ENCODE peak calls at places on chromosomes 3 and 15, in ten cellular contexts. T is IMR-90, R is A549, K is right lobe of liver, B is tibial nerve, N is psoas muscle, F is WERI-Rb-1, H is HCT116, M is spleen, Z is cardiac muscle cell. Q is an unnamed sample.
A peak's percentile ranks its signal among the peaks of the same experiment; 100 is the strongest.

GRCh38 chr15:98017150-98017964 is 56.9 kb downstream of the ARRDC4 start:
- DNase-seq in T (no peak), R (no peak), K (no peak), B (no peak), N (no peak), F (no peak), H (no peak), M (no peak), Z (no peak), Q (no peak)

GRCh38 chr3:157172746-157173145 is 12.8 kb upstream of the CCNL1 start:
- DNase-seq in T (no peak), R (no peak), K (no peak), B (no peak), N (no peak), F (no peak), H (no peak), M (no peak), Z (no peak), Q (no peak)

GRCh38 chr15:43492266-43492665 is 690 bp downstream of the TP53BP1 start:
- DNase-seq in T (no peak), R (no peak), K (no peak), B (no peak), N (no peak), F (no peak), H (no peak), M (no peak), Z (no peak), Q (peak; percentile 69)

GRCh38 chr3:153595186-153595815 is 433.3 kb downstream of the RAP2B start:
- DNase-seq in T (peak; percentile 50), R (peak; percentile 6), K (no peak), B (no peak), N (no peak), F (no peak), H (peak; percentile 24), M (no peak), Z (peak; percentile 30), Q (peak; percentile 44)

GRCh38 chr15:90126457-90127435 is 24.5 kb upstream of the IDH2 start:
- DNase-seq in T (no peak), R (no peak), K (peak; percentile 73), B (no peak), N (peak; percentile 50), F (peak; percentile 86), H (no peak), M (peak; percentile 37), Z (peak; percentile 56), Q (peak; percentile 92)

GRCh38 chr3:71614869-71615268 is 31.3 kb upstream of the FOXP1 start:
- DNase-seq in T (no peak), R (no peak), K (no peak), B (no peak), N (no peak), F (no peak), H (no peak), M (no peak), Z (no peak), Q (no peak)

GRCh38 chr15:63264685-63265302 is 12.6 kb upstream of the APH1B start:
- DNase-seq in T (peak; percentile 83), R (no peak), K (no peak), B (no peak), N (no peak), F (no peak), H (no peak), M (no peak), Z (no peak), Q (no peak)

GRCh38 chr3:38725726-38726410 is 76.4 kb upstream of the SCN5A start:
- DNase-seq in T (peak; percentile 76), R (no peak), K (no peak), B (no peak), N (no peak), F (no peak), H (no peak), M (no peak), Z (peak; percentile 68), Q (no peak)

GRCh38 chr15:51281368-51281967 is 56.9 kb downstream of the CYP19A1 start:
- DNase-seq in T (peak; percentile 53), R (peak; percentile 60), K (peak; percentile 51), B (peak; percentile 67), N (peak; percentile 54), F (peak; percentile 80), H (peak; percentile 22), M (no peak), Z (peak; percentile 76), Q (peak; percentile 92)

DNA sequence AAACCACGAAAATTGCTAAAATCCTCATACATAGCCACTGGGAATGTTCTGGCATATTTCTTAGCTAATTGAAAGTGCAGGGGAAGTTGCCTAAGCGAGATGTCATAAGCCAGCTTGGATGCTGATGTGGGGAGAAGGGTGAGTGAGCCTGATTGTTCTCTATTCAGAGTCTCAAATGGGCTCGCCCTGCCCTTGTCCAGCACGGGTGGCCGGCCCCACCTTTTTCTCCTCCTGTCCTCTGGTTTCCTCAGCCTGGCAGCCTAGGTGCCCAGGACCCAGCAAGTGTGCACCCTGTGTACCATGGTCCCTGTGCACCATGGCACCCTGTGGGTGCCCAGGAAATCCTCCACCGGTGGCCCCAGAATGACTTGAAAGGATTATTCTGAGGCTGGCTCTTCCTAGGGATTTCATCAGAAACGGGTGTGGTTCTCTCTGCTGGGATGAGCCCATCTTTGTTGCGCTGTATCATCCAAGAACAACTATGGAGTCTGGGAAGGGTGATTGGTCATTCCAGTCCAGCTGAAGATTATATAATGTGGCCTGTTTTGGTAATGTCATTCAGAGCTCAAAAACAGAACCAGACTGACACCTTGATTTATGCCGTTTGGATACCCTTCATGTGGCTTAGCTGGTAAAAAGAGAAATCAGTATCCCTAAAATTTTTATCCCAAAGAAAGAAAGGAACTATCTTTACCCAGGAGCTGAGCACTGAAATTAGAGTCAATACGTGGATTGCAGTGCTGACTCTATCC is 150.8 kb upstream of the BHLHE40 start:
- DNase-seq in T (peak; percentile 31), R (no peak), K (peak; percentile 31), B (peak; percentile 67), N (peak; percentile 43), F (no peak), H (no peak), M (no peak), Z (no peak), Q (no peak)
- H3K4me3 ChIP-seq in T (no peak overlapping the region), R (no peak overlapping the region), K (no peak overlapping the region), B (no peak overlapping the region), N (no peak overlapping the region), F (no peak overlapping the region), H (no peak overlapping the region), M (no peak overlapping the region), Z (no peak overlapping the region), Q (no peak overlapping the region)

GRCh38 chr15:66682865-66683264 is 19.2 kb upstream of the SMAD6 start:
- DNase-seq in T (peak; percentile 43), R (no peak), K (no peak), B (no peak), N (no peak), F (no peak), H (no peak), M (no peak), Z (no peak), Q (no peak)

GRCh38 chr15:66681395-66681794 is 20.6 kb upstream of the SMAD6 start:
- DNase-seq in T (no peak), R (no peak), K (no peak), B (no peak), N (no peak), F (no peak), H (no peak), M (no peak), Z (no peak), Q (no peak)

GRCh38 chr15:66682246-66682645 is 19.8 kb upstream of the SMAD6 start:
- DNase-seq in T (no peak), R (no peak), K (no peak), B (no peak), N (no peak), F (no peak), H (no peak), M (no peak), Z (no peak), Q (no peak)

GRCh38 chr15:66684136-66684681 is 17.8 kb upstream of the SMAD6 start:
- DNase-seq in T (no peak), R (no peak), K (no peak), B (no peak), N (no peak), F (no peak), H (no peak), M (no peak), Z (no peak), Q (no peak)

GRCh38 chr15:66685638-66686150 is 16.3 kb upstream of the SMAD6 start:
- DNase-seq in T (no peak), R (no peak), K (no peak), B (no peak), N (no peak), F (no peak), H (no peak), M (no peak), Z (no peak), Q (peak; percentile 32)
- TF ChIP-seq CTCF in T (peak; percentile 37), R (peak; percentile 58), K (peak; percentile 25), B (no peak), N (no peak), F (no peak), H (peak; percentile 67), M (no peak), Z (peak; percentile 38), Q (peak; percentile 64)

GRCh38 chr3:143565943-143566342 is 282.3 kb downstream of the SLC9A9 start:
- DNase-seq in T (no peak), R (no peak), K (no peak), B (no peak), N (no peak), F (no peak), H (no peak), M (no peak), Z (peak; percentile 67), Q (no peak)
- H3K27ac ChIP-seq in T (no peak overlapping the region), R (no peak overlapping the region), K (no peak overlapping the region), B (no peak overlapping the region), N (no peak overlapping the region), F (no peak overlapping the region), H (no peak overlapping the region), M (no peak overlapping the region), Z (peak overlapping the region; percentile 66), Q (no peak overlapping the region)

DNA sequence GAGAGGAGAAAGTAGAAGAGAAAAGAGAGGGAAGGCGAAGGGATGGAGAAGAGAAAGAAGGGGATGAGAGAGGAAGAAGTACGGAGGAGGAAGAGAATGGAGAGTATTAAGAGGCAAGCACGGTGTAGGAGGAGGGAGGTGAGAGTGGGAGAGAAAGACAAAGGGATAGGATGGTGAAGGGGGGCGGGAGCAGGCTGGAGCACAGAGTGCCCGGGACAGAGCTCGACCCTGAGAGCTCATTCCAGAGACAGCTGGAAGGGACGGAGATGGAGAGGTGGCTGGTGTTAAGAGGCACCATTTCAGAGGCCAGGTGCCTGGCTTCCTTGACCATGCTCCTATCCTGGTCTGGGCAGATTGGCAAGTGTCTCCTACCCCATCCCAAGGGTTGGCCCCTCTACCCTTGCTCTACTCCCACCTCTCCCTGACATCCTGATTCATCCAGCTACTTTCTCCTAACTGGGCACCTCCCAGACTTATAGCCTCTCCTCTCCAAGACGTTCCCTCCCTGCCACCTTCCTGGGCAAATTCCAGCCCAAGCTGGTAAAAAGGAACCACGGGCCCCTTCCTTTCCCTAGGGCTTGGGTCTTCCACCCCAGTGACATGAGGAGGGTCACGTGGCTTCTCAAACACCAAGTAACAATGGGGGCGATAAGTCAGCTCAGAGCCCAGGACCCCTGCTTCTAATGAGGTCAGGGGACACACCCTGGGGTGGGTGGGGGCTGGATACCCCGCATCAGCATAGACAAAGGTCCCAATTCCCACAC is 1.2 kb downstream of the CLCN2 start:
- DNase-seq in T (no peak), R (no peak), K (no peak), B (no peak), N (no peak), F (no peak), H (no peak), M (no peak), Z (no peak), Q (no peak)
- H3K4me3 ChIP-seq in T (no peak overlapping the region), R (peak overlapping the region; percentile 79), K (no peak overlapping the region), B (peak overlapping the region; percentile 97), N (peak overlapping the region; percentile 96), F (peak overlapping the region; percentile 91), H (peak overlapping the region; percentile 96), M (peak overlapping the region; percentile 93), Z (peak overlapping the region; percentile 69), Q (peak overlapping the region; percentile 97)